ENCODE peak calls at places on chromosome 5, in five cellular contexts. R is neural progenitor cell, L is foreskin fibroblast, W is A549, K is suprapubic skin. P is an unnamed sample.

GRCh38 chr5:157100140-157100679 is 8.6 kb downstream of the HAVCR2 start:
- DNase-seq in W (peak), R (no peak), L (peak), K (no peak), P (no peak)

GRCh38 chr5:68239485-68239884 is 23.9 kb downstream of the PIK3R1 start:
- DNase-seq in R (no peak), W (no peak), K (peak), L (peak), P (peak)

GRCh38 chr5:65774346-65774745 is 52.3 kb downstream of the NLN start:
- DNase-seq in L (peak), K (no peak), W (no peak), R (no peak), P (no peak)

GRCh38 chr5:141863569-141864178 is 14.5 kb downstream of the PCDH1 start:
- DNase-seq in W (no peak), R (no peak), L (no peak), K (no peak), P (no peak)

GRCh38 chr5:123094919-123095693 is 6.1 kb downstream of the PRDM6 start:
- DNase-seq in L (no peak), W (no peak), K (no peak), R (peak), P (no peak)

GRCh38 chr5:148042920-148043319 is 20.9 kb upstream of the SPINK5 start:
- DNase-seq in K (no peak), R (no peak), L (no peak), W (no peak), P (no peak)

GRCh38 chr5:34001231-34001935 is 6.5 kb downstream of the AMACR start:
- DNase-seq in R (peak), W (peak), L (no peak), K (no peak), P (no peak)

GRCh38 chr5:32170303-32171170 is 3.6 kb downstream of the GOLPH3 start:
- DNase-seq in K (no peak), L (peak), W (peak), R (no peak), P (no peak)

GRCh38 chr5:126488362-126489065 is 65.3 kb downstream of the GRAMD2B start:
- DNase-seq in R (peak), L (no peak), W (no peak), K (no peak), P (no peak)

GRCh38 chr5:40204157-40204556 is 475.6 kb upstream of the PTGER4 start:
- DNase-seq in L (no peak), W (no peak), R (no peak), K (no peak), P (no peak)

GRCh38 chr5:936149-937144 is 43.8 kb downstream of the TRIP13 start:
- DNase-seq in K (peak), R (no peak), L (no peak), W (no peak), P (peak)

GRCh38 chr5:172830876-172831662 is 3.0 kb upstream of the ERGIC1 start:
- DNase-seq in K (no peak), R (no peak), L (peak), W (no peak), P (peak)

GRCh38 chr5:132540764-132541163 is 2.6 kb downstream of the IL5 start:
- DNase-seq in R (no peak), W (no peak), K (no peak), L (no peak), P (no peak)

GRCh38 chr5:92687793-92688467 is 893.1 kb downstream of the NR2F1-AS1 start:
- DNase-seq in K (no peak), W (peak), L (peak), R (peak), P (no peak)

GRCh38 chr5:154995679-154996078 is 17.9 kb upstream of the KIF4B start:
- DNase-seq in W (no peak), L (no peak), K (no peak), R (peak), P (no peak)

GRCh38 chr5:9198399-9198798 is 347.5 kb downstream of the SEMA5A start:
- DNase-seq in L (peak), R (peak), K (no peak), W (no peak), P (no peak)

GRCh38 chr5:38752622-38753021 is 93.2 kb upstream of the OSMR start:
- DNase-seq in W (no peak), R (no peak), K (no peak), L (no peak), P (no peak)

GRCh38 chr5:108523360-108523759 is 141.5 kb upstream of the FBXL17 start:
- DNase-seq in K (no peak), L (no peak), W (no peak), R (no peak), P (no peak)

GRCh38 chr5:133391349-133392136 is 220.8 kb downstream of the FSTL4 start:
- DNase-seq in K (no peak), L (no peak), R (no peak), W (no peak), P (peak)

GRCh38 chr5:31383734-31384133 is 148.2 kb downstream of the DROSHA start:
- DNase-seq in K (no peak), W (no peak), R (no peak), L (no peak), P (no peak)

GRCh38 chr5:7398596-7399260 is 2.8 kb downstream of the ADCY2 start:
- DNase-seq in K (no peak), L (no peak), W (no peak), R (no peak), P (no peak)

GRCh38 chr5:139395844-139396640 is 1.1 kb upstream of the PROB1 start:
- DNase-seq in W (no peak), K (no peak), R (no peak), L (no peak), P (no peak)

GRCh38 chr5:150801117-150801927 is 22.8 kb downstream of the SMIM3 start:
- DNase-seq in W (peak), L (no peak), K (no peak), R (peak), P (no peak)

GRCh38 chr5:77871946-77872345 is 95.8 kb upstream of the TBCA start:
- DNase-seq in K (no peak), R (no peak), L (no peak), W (no peak), P (no peak)

GRCh38 chr5:158686240-158686639 is 413.5 kb downstream of the EBF1 start:
- DNase-seq in W (no peak), K (no peak), L (no peak), R (no peak), P (no peak)

GRCh38 chr5:32462618-32463017 is 18.1 kb upstream of the ZFR start:
- DNase-seq in W (peak), L (peak), K (no peak), R (no peak), P (no peak)

GRCh38 chr5:142461028-142461427 is 136.2 kb upstream of the SPRY4 start:
- DNase-seq in K (no peak), R (no peak), W (no peak), L (no peak), P (no peak)

GRCh38 chr5:56766926-56767325 is 48.4 kb upstream of the MAP3K1 start:
- DNase-seq in K (no peak), L (no peak), W (no peak), R (no peak), P (no peak)

GRCh38 chr5:6505779-6506557 is 57.3 kb downstream of the UBE2QL1 start:
- DNase-seq in K (no peak), L (no peak), R (no peak), W (no peak), P (peak)

GRCh38 chr5:137282216-137282615 is 216.9 kb downstream of the SPOCK1 start:
- DNase-seq in L (no peak), R (no peak), W (peak), K (no peak), P (no peak)

GRCh38 chr5:157592594-157592993 is 17.0 kb upstream of the ADAM19 start:
- DNase-seq in L (no peak), W (no peak), R (no peak), K (no peak), P (no peak)

GRCh38 chr5:141637266-141637692 is 482 bp downstream of the RELL2 start:
- DNase-seq in R (peak), K (no peak), L (no peak), W (no peak), P (no peak)

GRCh38 chr5:144202072-144202471 is 31.4 kb downstream of the KCTD16 start:
- DNase-seq in K (no peak), L (no peak), W (no peak), R (no peak), P (no peak)

GRCh38 chr5:126477681-126478117 is 54.5 kb downstream of the GRAMD2B start:
- DNase-seq in W (no peak), K (no peak), R (no peak), L (no peak), P (no peak)

GRCh38 chr5:17113174-17113941 is 104.1 kb upstream of the BASP1 start:
- DNase-seq in K (no peak), R (no peak), W (peak), L (peak), P (no peak)

GRCh38 chr5:135353952-135354721 is 44.9 kb downstream of the MACROH2A1 start:
- DNase-seq in K (peak), L (peak), W (no peak), R (no peak), P (no peak)

GRCh38 chr5:30501065-30501464 is 692.4 kb upstream of the CDH6 start:
- DNase-seq in R (no peak), K (no peak), W (no peak), L (no peak), P (no peak)

GRCh38 chr5:73370620-73371583 is 77.7 kb downstream of the FOXD1 start:
- DNase-seq in L (peak), K (no peak), R (no peak), W (peak), P (no peak)

GRCh38 chr5:136087961-136088871 is 44.4 kb upstream of the SMAD5 start:
- DNase-seq in R (no peak), L (no peak), W (no peak), K (peak), P (no peak)

DNA sequence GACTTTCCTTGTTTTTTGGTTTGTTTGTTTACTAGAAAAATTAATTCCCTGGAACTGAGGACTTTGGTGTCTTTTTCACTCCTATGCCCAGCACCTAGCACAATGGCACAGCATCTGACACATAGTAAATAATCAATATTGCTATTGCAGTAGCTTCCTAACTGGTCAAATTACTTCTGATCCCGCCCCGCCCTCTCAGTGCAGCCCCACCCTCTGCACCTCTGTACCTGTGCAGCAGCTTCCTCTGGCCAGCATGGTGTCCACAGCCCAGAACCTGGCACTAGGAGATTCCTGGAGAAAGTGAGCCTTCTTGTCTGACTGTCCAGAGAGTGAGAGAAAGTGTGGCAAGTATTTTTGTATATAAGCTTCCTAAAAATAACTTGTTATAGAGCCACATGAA is 343.2 kb downstream of the ZNF608 start:
- DNase-seq in K (no peak), W (no peak), L (no peak), R (no peak), P (no peak)
- H3K4me3 ChIP-seq in K (no peak), W (no peak), L (no peak), R (no peak), P (no peak)

GRCh38 chr5:146402949-146403348 is 44.2 kb upstream of the TCERG1 start:
- DNase-seq in W (no peak), K (no peak), L (no peak), R (peak), P (no peak)
- TF ChIP-seq CTCF in W (no peak), K (no peak), L (no peak), R (peak), P (no peak)

GRCh38 chr5:14250094-14250777 is 107.1 kb downstream of the TRIO start:
- DNase-seq in K (peak), W (peak), R (peak), L (peak), P (no peak)
- H3K4me3 ChIP-seq in K (no peak), W (no peak), R (no peak), L (no peak), P (peak)

GRCh38 chr5:162231522-162231921 is 163.9 kb downstream of the GABRG2 start:
- DNase-seq in L (no peak), R (no peak), W (no peak), K (no peak), P (no peak)

GRCh38 chr5:162221884-162222283 is 154.3 kb downstream of the GABRG2 start:
- DNase-seq in R (peak), L (no peak), W (no peak), K (no peak), P (no peak)

GRCh38 chr5:162230348-162230747 is 162.8 kb downstream of the GABRG2 start:
- DNase-seq in L (no peak), K (no peak), W (no peak), R (no peak), P (no peak)

GRCh38 chr5:162227075-162227474 is 159.5 kb downstream of the GABRG2 start:
- DNase-seq in W (no peak), L (no peak), R (peak), K (no peak), P (no peak)
- TF ChIP-seq CTCF in W (no peak), L (no peak), R (peak), K (no peak), P (no peak)

GRCh38 chr5:151924564-151925395 is at the start of gene GLRA1:
- DNase-seq in L (peak), R (peak), K (no peak), W (peak), P (no peak)
- H3K4me3 ChIP-seq in L (no peak), R (no peak), K (no peak), W (no peak), P (no peak)

GRCh38 chr5:107389130-107389553 is 281.6 kb downstream of the EFNA5 start:
- DNase-seq in W (peak), K (no peak), L (peak), R (no peak), P (no peak)
- TF ChIP-seq CTCF in W (peak), K (no peak), L (no peak), R (no peak), P (no peak)

P was measured in coronary artery.